ENCODE peak calls at places on chromosomes 6 and 20, in six cellular contexts. W, R, H, K, F and M are unnamed samples.

GRCh38 chr6:28543671-28544131 is 18.0 kb downstream of the GPX5 start:
- DNase-seq in W (no peak), R (no peak), H (no peak), K (no peak), F (no peak), M (no peak)

GRCh38 chr6:95693108-95693507 is 115.8 kb downstream of the MANEA start:
- DNase-seq in W (no peak), R (no peak), H (peak), K (peak), F (no peak), M (no peak)

GRCh38 chr6:139338845-139339244 is 35.6 kb downstream of the CITED2 start:
- DNase-seq in W (no peak), R (no peak), H (no peak), K (no peak), F (no peak), M (no peak)

GRCh38 chr6:156925718-156926607 is 148.8 kb downstream of the ARID1B start:
- DNase-seq in W (no peak), R (no peak), H (no peak), K (no peak), F (no peak), M (no peak)

GRCh38 chr6:34205466-34205865 is 31.2 kb upstream of the HMGA1 start:
- DNase-seq in W (peak), R (no peak), H (no peak), K (no peak), F (no peak), M (no peak)

GRCh38 chr6:82571431-82571830 is 207.8 kb downstream of the TPBG start:
- DNase-seq in W (no peak), R (no peak), H (no peak), K (no peak), F (no peak), M (no peak)

GRCh38 chr20:5041433-5041832 is 40.1 kb upstream of the SLC23A2 start:
- DNase-seq in W (no peak), R (no peak), H (no peak), K (no peak), F (no peak), M (no peak)

GRCh38 chr20:62496525-62497218 is 20.9 kb upstream of the GATA5 start:
- DNase-seq in W (peak), R (no peak), H (no peak), K (no peak), F (no peak), M (no peak)

GRCh38 chr6:94953867-94954631 is 623.3 kb upstream of the MANEA start:
- DNase-seq in W (no peak), R (peak), H (no peak), K (no peak), F (no peak), M (no peak)

GRCh38 chr6:108526739-108527174 is 34.0 kb upstream of the FOXO3 start:
- DNase-seq in W (peak), R (no peak), H (peak), K (peak), F (no peak), M (no peak)

GRCh38 chr6:112984899-112985298 is 637.8 kb downstream of the RFPL4B start:
- DNase-seq in W (no peak), R (no peak), H (no peak), K (no peak), F (no peak), M (no peak)

GRCh38 chr6:43758617-43759050 is 11.4 kb upstream of the VEGFA start:
- DNase-seq in W (peak), R (no peak), H (no peak), K (no peak), F (no peak), M (no peak)

GRCh38 chr6:22892452-22892851 is 323.1 kb downstream of the HDGFL1 start:
- DNase-seq in W (no peak), R (no peak), H (no peak), K (no peak), F (no peak), M (no peak)

GRCh38 chr6:95364016-95364604 is 213.2 kb upstream of the MANEA start:
- DNase-seq in W (peak), R (no peak), H (peak), K (peak), F (no peak), M (peak)

GRCh38 chr20:16147221-16147620 is 426.0 kb downstream of the KIF16B start:
- DNase-seq in W (no peak), R (no peak), H (no peak), K (no peak), F (no peak), M (no peak)

GRCh38 chr20:17870063-17870740 is 98.4 kb downstream of the SNX5 start:
- DNase-seq in W (no peak), R (no peak), H (no peak), K (no peak), F (no peak), M (no peak)

GRCh38 chr20:50054626-50055511 is 58.1 kb downstream of the UBE2V1 start:
- DNase-seq in W (no peak), R (no peak), H (no peak), K (peak), F (no peak), M (no peak)

GRCh38 chr20:50335105-50335504 is 144.5 kb downstream of the CEBPB start:
- DNase-seq in W (peak), R (no peak), H (peak), K (peak), F (no peak), M (peak)

GRCh38 chr6:39664173-39664572 is 61.0 kb downstream of the KIF6 start:
- DNase-seq in W (no peak), R (no peak), H (no peak), K (no peak), F (no peak), M (no peak)

GRCh38 chr6:39669117-39669690 is 56.0 kb downstream of the KIF6 start:
- DNase-seq in W (no peak), R (no peak), H (no peak), K (peak), F (no peak), M (no peak)

GRCh38 chr6:39666706-39667489 is 58.3 kb downstream of the KIF6 start:
- DNase-seq in W (no peak), R (no peak), H (no peak), K (no peak), F (no peak), M (no peak)

GRCh38 chr6:39669943-39670342 is 55.3 kb downstream of the KIF6 start:
- DNase-seq in W (no peak), R (no peak), H (no peak), K (no peak), F (no peak), M (no peak)

DNA sequence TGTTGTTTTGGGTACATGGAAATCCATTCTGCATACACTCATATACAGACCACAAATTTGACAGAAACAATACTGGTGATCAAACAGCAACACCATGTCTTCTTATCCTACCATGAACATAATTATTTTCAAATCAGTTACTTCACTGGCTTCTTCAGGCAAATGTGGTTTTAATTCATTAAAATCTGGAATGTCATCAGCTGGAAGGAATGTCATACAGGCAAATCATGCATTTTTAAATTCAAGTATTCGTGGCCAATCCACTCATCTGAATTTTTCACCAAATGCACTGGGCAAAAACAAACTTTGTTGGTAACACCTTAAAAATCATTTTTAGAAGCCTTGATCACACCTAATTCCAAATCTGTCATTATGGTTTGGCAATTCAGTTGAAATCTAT is 59.3 kb downstream of the KIF6 start:
- DNase-seq in W (no peak), R (no peak), H (no peak), K (no peak), F (no peak), M (no peak)
- TF ChIP-seq JUND in W (no peak), R (no peak), H (no peak), K (no peak), F (no peak), M (no peak)

GRCh38 chr20:51756653-51757052 is 11.5 kb downstream of the ATP9A start:
- DNase-seq in W (no peak), R (no peak), H (no peak), K (no peak), F (no peak), M (no peak)

GRCh38 chr20:51749674-51750036 is 18.5 kb downstream of the ATP9A start:
- DNase-seq in W (no peak), R (no peak), H (no peak), K (no peak), F (no peak), M (no peak)

GRCh38 chr20:51750770-51751388 is 17.3 kb downstream of the ATP9A start:
- DNase-seq in W (no peak), R (no peak), H (no peak), K (no peak), F (no peak), M (no peak)

GRCh38 chr20:51750037-51750769 is 18.0 kb downstream of the ATP9A start:
- DNase-seq in W (no peak), R (no peak), H (peak), K (peak), F (no peak), M (peak)

GRCh38 chr20:51752343-51752951 is 15.7 kb downstream of the ATP9A start:
- DNase-seq in W (no peak), R (no peak), H (peak), K (peak), F (no peak), M (no peak)
- TF ChIP-seq JUND in W (no peak), R (no peak), H (no peak), K (no peak), F (no peak), M (peak)

DNA sequence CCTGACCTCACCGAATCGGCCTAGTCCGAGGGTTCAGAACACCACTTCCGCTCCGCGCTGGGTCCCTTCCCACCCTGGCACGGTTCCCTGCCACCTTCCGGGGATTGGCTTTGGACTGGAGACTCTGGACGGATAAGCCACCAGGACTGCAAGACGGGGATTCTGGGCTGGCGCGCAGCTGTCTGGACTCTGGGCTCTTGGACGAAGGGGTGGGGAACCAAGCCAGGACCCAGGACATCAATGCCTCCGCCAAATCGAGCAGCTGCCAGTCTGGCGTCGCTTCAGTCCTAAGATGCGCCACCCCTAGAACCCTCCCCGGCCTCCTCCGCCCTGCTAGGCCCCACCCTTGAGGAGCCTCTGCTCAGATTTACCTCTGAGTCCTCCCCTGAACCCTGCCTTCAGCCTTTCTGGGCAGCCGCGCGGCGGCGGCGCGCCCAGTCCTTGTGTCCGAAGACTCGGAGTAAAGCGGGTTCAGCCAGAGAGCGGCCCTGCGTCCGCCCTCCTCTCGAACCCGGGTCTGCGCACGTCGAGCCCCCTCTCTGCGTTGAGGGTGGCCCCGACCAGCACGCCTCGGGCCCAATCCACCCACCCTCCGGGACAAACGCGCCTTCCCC is 1.2 kb downstream of the KCNK17 start:
- DNase-seq in W (no peak), R (no peak), H (no peak), K (no peak), F (no peak), M (no peak)
- TF ChIP-seq JUND in W (no peak), R (no peak), H (no peak), K (no peak), F (no peak), M (no peak)

DNA sequence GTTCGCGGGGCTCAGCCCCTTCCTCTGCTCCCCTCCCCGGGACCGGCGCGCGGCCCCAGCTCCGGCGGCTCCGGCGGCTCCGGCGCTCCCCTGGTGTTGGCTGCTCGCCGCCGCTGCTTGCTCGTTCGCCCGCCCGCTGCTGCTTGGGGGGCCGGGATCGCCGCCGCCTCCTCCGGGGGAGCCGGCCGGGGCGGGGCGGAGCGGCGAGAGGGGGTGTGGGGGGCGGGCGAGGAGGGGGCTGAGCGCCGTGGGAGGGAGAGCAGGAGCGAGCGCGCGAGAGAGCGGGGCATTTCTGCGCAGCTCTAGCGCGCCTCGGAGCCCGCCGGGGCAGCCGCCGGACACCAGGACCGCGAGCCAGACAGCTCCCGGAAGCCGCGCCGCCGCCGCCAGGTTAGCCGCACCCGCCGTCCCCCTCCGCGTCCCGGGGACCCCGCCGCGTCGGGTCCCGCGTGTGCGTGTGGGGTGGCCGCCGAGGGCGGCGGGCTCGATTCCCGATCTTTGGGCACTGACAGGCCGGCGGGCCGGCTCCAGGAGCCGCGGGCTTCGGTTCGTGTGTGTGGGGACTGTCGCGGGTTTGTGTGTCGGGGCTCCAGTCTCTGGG is 62.0 kb upstream of the EPB41L1 start:
- DNase-seq in W (peak), R (no peak), H (no peak), K (no peak), F (no peak), M (no peak)
- TF ChIP-seq JUND in W (no peak), R (no peak), H (no peak), K (no peak), F (no peak), M (no peak)

GRCh38 chr6:27133281-27134227 is 113.9 kb upstream of the PRSS16 start:
- DNase-seq in W (no peak), R (peak), H (no peak), K (peak), F (no peak), M (peak)
- TF ChIP-seq JUND in W (peak), R (no peak), H (no peak), K (no peak), F (no peak), M (peak)

GRCh38 chr20:36836591-36837329 is 39.2 kb upstream of the TLDC2 start:
- DNase-seq in W (peak), R (no peak), H (peak), K (peak), F (peak), M (peak)
- TF ChIP-seq JUND in W (peak), R (no peak), H (no peak), K (no peak), F (no peak), M (no peak)

DNA sequence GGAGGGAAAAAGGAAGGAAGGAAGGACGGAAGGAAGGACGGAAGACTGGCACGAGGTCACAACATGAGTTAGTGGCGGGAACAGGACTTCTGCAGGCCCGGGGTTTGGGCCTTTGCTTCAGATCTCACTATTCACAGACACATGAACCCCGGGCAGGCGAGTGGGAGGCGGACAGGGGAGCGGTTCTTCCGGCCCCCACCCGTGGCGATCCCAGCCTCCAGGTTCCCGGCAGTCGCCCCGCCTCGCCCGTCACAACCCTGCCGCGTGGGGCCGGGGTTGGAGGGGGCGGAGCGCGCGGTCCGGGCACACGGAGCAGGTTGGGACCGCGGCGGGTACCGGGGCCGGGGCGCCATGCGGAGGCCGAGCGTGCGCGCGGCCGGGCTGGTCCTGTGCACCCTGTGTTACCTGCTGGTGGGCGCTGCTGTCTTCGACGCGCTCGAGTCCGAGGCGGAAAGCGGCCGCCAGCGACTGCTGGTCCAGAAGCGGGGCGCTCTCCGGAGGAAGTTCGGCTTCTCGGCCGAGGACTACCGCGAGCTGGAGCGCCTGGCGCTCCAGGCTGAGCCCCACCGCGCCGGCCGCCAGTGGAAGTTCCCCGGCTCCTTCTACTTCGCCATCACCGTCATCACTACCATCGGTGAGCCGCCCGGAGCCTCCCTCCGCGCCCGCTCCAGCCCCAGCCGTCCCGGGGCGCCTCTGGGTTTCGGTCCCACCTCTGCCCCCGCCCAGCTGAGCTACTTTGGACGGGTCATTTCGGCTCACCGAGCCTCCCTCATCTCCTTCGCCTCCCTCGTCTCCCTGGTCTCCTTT is at the start of gene KCNK15:
- DNase-seq in W (peak), R (no peak), H (peak), K (no peak), F (no peak), M (no peak)
- TF ChIP-seq JUND in W (no peak), R (no peak), H (no peak), K (no peak), F (no peak), M (no peak)

GRCh38 chr6:144063246-144063743 is 32.1 kb downstream of the SF3B5 start:
- DNase-seq in W (peak), R (no peak), H (peak), K (no peak), F (no peak), M (no peak)

GRCh38 chr6:144062757-144063156 is 32.6 kb downstream of the SF3B5 start:
- DNase-seq in W (no peak), R (no peak), H (no peak), K (no peak), F (no peak), M (no peak)

GRCh38 chr6:144064831-144065668 is 30.3 kb downstream of the SF3B5 start:
- DNase-seq in W (no peak), R (peak), H (no peak), K (no peak), F (no peak), M (no peak)

GRCh38 chr6:144064402-144064830 is 31.0 kb downstream of the SF3B5 start:
- DNase-seq in W (peak), R (no peak), H (peak), K (no peak), F (no peak), M (no peak)

DNA sequence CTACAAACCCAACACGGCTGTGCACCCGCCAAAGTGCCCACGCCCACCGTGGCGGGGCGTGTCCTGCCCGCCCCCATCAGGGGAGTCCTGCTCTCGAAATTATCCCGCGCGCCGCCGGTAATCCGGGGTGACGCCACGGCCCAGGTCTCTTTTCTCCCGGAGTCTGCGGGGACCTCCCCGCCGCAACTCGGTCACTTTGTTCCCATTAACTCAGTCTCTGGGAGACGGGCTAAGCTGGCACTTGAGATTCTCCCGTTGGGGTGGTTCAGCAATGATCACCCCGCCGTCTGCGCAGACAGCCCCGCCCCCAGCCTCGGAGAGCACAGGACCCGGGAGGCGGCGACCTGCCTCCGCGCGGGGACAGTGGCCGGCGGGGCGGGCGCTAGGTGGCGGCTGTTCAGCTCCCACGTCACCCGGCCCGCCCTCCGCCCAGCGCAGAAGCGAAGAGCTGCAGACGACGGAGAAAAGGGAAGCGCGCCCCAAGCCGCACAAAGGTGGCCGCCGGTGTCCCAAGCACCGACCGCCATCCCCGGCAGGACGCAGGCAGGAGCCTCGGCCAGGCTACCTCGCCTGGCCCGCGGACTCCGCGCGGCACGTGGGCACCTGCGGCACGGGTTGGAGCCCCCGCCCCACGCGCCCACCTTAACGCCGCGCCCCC is 31.5 kb downstream of the SF3B5 start:
- DNase-seq in W (peak), R (peak), H (peak), K (peak), F (no peak), M (peak)
- TF ChIP-seq JUND in W (peak), R (no peak), H (no peak), K (no peak), F (no peak), M (no peak)